ENCODE peak calls at places on chromosomes 4 and X, in nine cellular contexts. R is WTC11, P is lower lobe of right lung, B is HFFc6, M is A673, W is nephron progenitor cell, F is Panc1, U is progenitor cell of endocrine pancreas, G is mammary epithelial cell. V is an unnamed sample.

GRCh38 chrX:150508461-150509367 is 59.7 kb upstream of the MTM1 start:
- DNase-seq in B (no peak), M (no peak), U (no peak), F (no peak), W (peak), P (peak), G (no peak), R (peak), V (peak)

GRCh38 chr4:143555676-143556075 is 42.2 kb downstream of the SMARCA5 start:
- DNase-seq in W (no peak), U (no peak), P (no peak), B (no peak), F (no peak), M (no peak), R (no peak), G (peak), V (no peak)

GRCh38 chr4:200936-201335 is 76.6 kb downstream of the ZNF718 start:
- DNase-seq in B (no peak), R (no peak), U (no peak), P (no peak), G (no peak), F (no peak), W (no peak), M (no peak), V (no peak)

GRCh38 chrX:51975811-51976210 is 82.4 kb downstream of the MAGED1 start:
- DNase-seq in B (no peak), M (no peak), F (no peak), W (no peak), R (no peak), U (no peak), G (no peak), P (no peak), V (no peak)

GRCh38 chr4:123746981-123747380 is 350.4 kb downstream of the SPRY1 start:
- DNase-seq in U (no peak), M (no peak), R (peak), B (no peak), W (no peak), F (no peak), G (no peak), P (no peak), V (no peak)

GRCh38 chrX:101417981-101418841 is 10.2 kb downstream of the HNRNPH2 start:
- DNase-seq in F (no peak), P (peak), U (peak), R (peak), B (no peak), G (no peak), W (peak), M (peak), V (peak)

GRCh38 chrX:55521687-55522086 is 32.0 kb upstream of the USP51 start:
- DNase-seq in F (no peak), M (no peak), R (no peak), U (no peak), B (no peak), G (no peak), W (no peak), P (no peak), V (no peak)

GRCh38 chr4:25100156-25100555 is 60.1 kb downstream of the SEPSECS start:
- DNase-seq in M (no peak), U (no peak), P (no peak), G (no peak), W (no peak), R (no peak), F (no peak), B (no peak), V (no peak)

GRCh38 chr4:16914208-16914607 is 15.8 kb upstream of the LDB2 start:
- DNase-seq in M (peak), P (no peak), U (no peak), B (peak), R (peak), G (no peak), F (no peak), W (no peak), V (peak)

GRCh38 chrX:39508300-39508692 is 589.5 kb downstream of the BCOR start:
- DNase-seq in W (no peak), M (no peak), U (no peak), G (no peak), P (no peak), B (no peak), F (no peak), R (no peak), V (no peak)

GRCh38 chrX:41664307-41665299 is 24.2 kb upstream of the GPR34 start:
- DNase-seq in B (no peak), F (no peak), G (no peak), R (no peak), P (no peak), W (no peak), U (no peak), M (no peak), V (no peak)

GRCh38 chr4:7186081-7186480 is 6.3 kb upstream of the SORCS2 start:
- DNase-seq in R (peak), B (no peak), P (peak), M (no peak), W (peak), G (no peak), U (no peak), F (no peak), V (peak)

GRCh38 chr4:94551616-94552564 is 100.1 kb downstream of the PDLIM5 start:
- DNase-seq in F (no peak), B (no peak), W (no peak), M (no peak), R (no peak), G (no peak), P (no peak), U (no peak), V (no peak)

GRCh38 chrX:69070949-69071650 is 94.2 kb downstream of the PJA1 start:
- DNase-seq in G (no peak), W (no peak), B (no peak), P (no peak), M (no peak), F (no peak), R (no peak), U (no peak), V (no peak)

GRCh38 chr4:32226201-32226600 is 1506.0 kb downstream of the PCDH7 start:
- DNase-seq in P (no peak), W (no peak), M (no peak), R (no peak), U (no peak), B (no peak), G (peak), F (no peak), V (no peak)

GRCh38 chr4:108651068-108651794 is 832 bp downstream of the OSTC start:
- DNase-seq in P (no peak), B (peak), F (no peak), M (peak), G (peak), U (no peak), W (no peak), R (no peak), V (no peak)

GRCh38 chrX:9227276-9227675 is 193.3 kb upstream of the FAM9B start:
- DNase-seq in G (no peak), P (no peak), M (no peak), U (no peak), R (no peak), B (no peak), W (no peak), F (no peak), V (no peak)

GRCh38 chr4:182142146-182143085 is 100.8 kb upstream of the TENM3 start:
- DNase-seq in F (no peak), G (peak), M (peak), P (no peak), U (peak), R (peak), W (peak), B (peak), V (peak)

GRCh38 chr4:137531951-137532868 is at the start of gene PCDH18:
- DNase-seq in P (peak), B (peak), M (peak), U (peak), F (no peak), W (peak), R (peak), G (peak), V (peak)

GRCh38 chr4:74661427-74662171 is 132.7 kb downstream of the BTC start:
- DNase-seq in W (no peak), P (no peak), F (no peak), U (no peak), B (peak), M (no peak), G (peak), R (no peak), V (no peak)

GRCh38 chr4:177001271-177002175 is 208.8 kb upstream of the VEGFC start:
- DNase-seq in P (no peak), F (no peak), B (peak), R (no peak), M (peak), G (peak), W (no peak), U (no peak), V (no peak)

GRCh38 chr4:165011403-165011802 is 20.4 kb upstream of the TRIM60 start:
- DNase-seq in G (peak), M (no peak), R (no peak), B (no peak), W (no peak), P (no peak), F (no peak), U (no peak), V (no peak)

GRCh38 chr4:57605374-57605773 is 495.2 kb upstream of the IGFBP7 start:
- DNase-seq in P (no peak), B (no peak), W (no peak), R (no peak), F (no peak), U (no peak), G (no peak), M (no peak), V (no peak)

GRCh38 chr4:139794158-139794954 is 128.7 kb downstream of the MGST2 start:
- DNase-seq in R (no peak), P (no peak), F (no peak), G (no peak), U (no peak), W (no peak), B (peak), M (peak), V (no peak)

GRCh38 chr4:1737666-1738065 is 16.3 kb downstream of the TACC3 start:
- DNase-seq in U (no peak), B (no peak), P (no peak), R (no peak), M (no peak), F (no peak), G (no peak), W (no peak), V (no peak)

GRCh38 chrX:150869450-150869849 is 29.0 kb downstream of the CD99L2 start:
- DNase-seq in M (no peak), F (no peak), U (no peak), B (no peak), P (peak), R (no peak), G (no peak), W (no peak), V (no peak)

GRCh38 chr4:13905543-13905942 is 278.0 kb upstream of the BOD1L1 start:
- DNase-seq in B (peak), U (no peak), G (no peak), R (no peak), W (no peak), P (no peak), F (no peak), M (no peak), V (no peak)

GRCh38 chr4:38412137-38412536 is 251.9 kb upstream of the KLF3 start:
- DNase-seq in M (no peak), P (no peak), F (no peak), R (no peak), W (no peak), U (no peak), B (no peak), G (no peak), V (no peak)

GRCh38 chrX:97399400-97399799 is 515.7 kb downstream of the RPA4 start:
- DNase-seq in F (no peak), M (no peak), W (no peak), B (peak), G (no peak), R (no peak), U (no peak), P (no peak), V (no peak)

GRCh38 chr4:56976878-56977320 is 507 bp downstream of the NOA1 start:
- DNase-seq in P (peak), F (no peak), M (no peak), U (peak), B (no peak), R (peak), G (peak), W (peak), V (no peak)

GRCh38 chr4:22482250-22483127 is 33.4 kb downstream of the ADGRA3 start:
- DNase-seq in G (no peak), M (no peak), P (no peak), W (no peak), R (no peak), B (no peak), F (no peak), U (no peak), V (no peak)

GRCh38 chr4:139886798-139887197 is 221.2 kb downstream of the MGST2 start:
- DNase-seq in U (no peak), M (no peak), W (no peak), F (no peak), P (no peak), B (no peak), R (no peak), G (no peak), V (no peak)

GRCh38 chr4:8831221-8832129 is 40.2 kb downstream of the HMX1 start:
- DNase-seq in M (no peak), R (no peak), F (no peak), G (no peak), P (peak), B (no peak), U (no peak), W (no peak), V (no peak)

GRCh38 chrX:42739258-42739657 is 38.7 kb downstream of the PPP1R2C start:
- DNase-seq in P (no peak), R (no peak), F (no peak), U (no peak), B (no peak), M (no peak), W (no peak), G (no peak), V (no peak)

GRCh38 chr4:110142461-110142860 is 56.0 kb downstream of the ELOVL6 start:
- DNase-seq in G (no peak), W (no peak), M (no peak), U (no peak), P (no peak), F (no peak), B (no peak), R (no peak), V (no peak)

GRCh38 chr4:18961879-18962278 is 940.3 kb upstream of the LCORL start:
- DNase-seq in U (no peak), P (no peak), B (no peak), F (no peak), R (no peak), M (no peak), G (no peak), W (no peak), V (no peak)

GRCh38 chr4:120218981-120219380 is 152.3 kb upstream of the MAD2L1 start:
- DNase-seq in P (no peak), W (no peak), G (no peak), B (no peak), M (no peak), R (no peak), U (no peak), F (no peak), V (no peak)

GRCh38 chr4:69154021-69154420 is 57.7 kb downstream of the UGT2B7 start:
- DNase-seq in F (no peak), B (no peak), G (no peak), P (no peak), M (no peak), R (no peak), W (no peak), U (no peak), V (no peak)

GRCh38 chr4:69156913-69157312 is 57.6 kb downstream of the UGT2B11 start:
- DNase-seq in B (no peak), W (peak), P (no peak), R (peak), G (peak), F (no peak), M (peak), U (no peak), V (peak)
- TF ChIP-seq CTCF in B (peak), W (peak), P (no peak), R (peak), G (peak), F (peak), M (peak), U (peak), V (peak)

GRCh38 chrX:123830309-123830708 is 29.5 kb upstream of the XIAP start:
- DNase-seq in P (peak), G (peak), F (no peak), U (no peak), W (no peak), R (no peak), B (no peak), M (peak), V (no peak)

GRCh38 chrX:123834116-123834515 is 25.7 kb upstream of the XIAP start:
- DNase-seq in U (no peak), B (no peak), W (no peak), M (no peak), F (no peak), G (no peak), P (no peak), R (no peak), V (no peak)

GRCh38 chrX:123833387-123833786 is 26.5 kb upstream of the XIAP start:
- DNase-seq in G (peak), P (no peak), W (peak), U (peak), M (peak), F (peak), B (peak), R (peak), V (peak)

GRCh38 chrX:123835661-123836371 is 24.0 kb upstream of the XIAP start:
- DNase-seq in U (no peak), M (no peak), G (peak), P (no peak), B (peak), F (no peak), W (no peak), R (no peak), V (no peak)
- TF ChIP-seq CTCF in U (no peak), M (no peak), G (no peak), P (no peak), B (no peak), F (no peak), W (no peak), R (no peak), V (no peak)

GRCh38 chrX:80576815-80577533 is 156.7 kb downstream of the TENT5D start:
- DNase-seq in G (no peak), W (no peak), P (no peak), U (no peak), F (no peak), R (no peak), M (no peak), B (no peak), V (no peak)

GRCh38 chrX:80572636-80573035 is 152.4 kb downstream of the TENT5D start:
- DNase-seq in P (no peak), G (no peak), W (no peak), R (no peak), U (no peak), B (no peak), M (no peak), F (no peak), V (no peak)

GRCh38 chrX:80576267-80576666 is 156.0 kb downstream of the TENT5D start:
- DNase-seq in F (no peak), G (no peak), P (no peak), B (no peak), M (no peak), W (no peak), U (no peak), R (no peak), V (no peak)

GRCh38 chrX:80573275-80573674 is 153.0 kb downstream of the TENT5D start:
- DNase-seq in G (no peak), F (no peak), W (no peak), B (no peak), R (no peak), U (no peak), M (no peak), P (no peak), V (no peak)

GRCh38 chrX:80578518-80579105 is 158.4 kb downstream of the TENT5D start:
- DNase-seq in F (peak), R (no peak), W (no peak), B (peak), P (no peak), M (peak), G (peak), U (no peak), V (no peak)
- TF ChIP-seq CTCF in F (peak), R (peak), W (peak), B (peak), P (peak), M (peak), G (peak), U (peak), V (peak)

GRCh38 chrX:46805270-46805669 is 31.6 kb upstream of the RP2 start:
- DNase-seq in B (no peak), W (no peak), R (no peak), M (no peak), F (no peak), U (no peak), P (no peak), G (no peak), V (no peak)

GRCh38 chrX:46803140-46803539 is 33.7 kb upstream of the RP2 start:
- DNase-seq in M (peak), R (peak), G (no peak), U (no peak), F (no peak), P (no peak), B (no peak), W (no peak), V (no peak)
- TF ChIP-seq CTCF in M (peak), R (no peak), G (peak), U (peak), F (peak), P (peak), B (peak), W (no peak), V (no peak)

V was measured in endothelial cell.